ENCODE peak calls at places on chromosomes 5 and 9, in six cellular contexts. One of them, this sample, is unnamed.

GRCh38 chr5:28009526-28010025 is 971.2 kb upstream of the CDH9 start:
- DNase-seq in left ventricle myocardium superior: no peak
- DNase-seq in CD8-positive, alpha-beta memory T cell: no peak
- DNase-seq in T-helper 17 cell: no peak
- DNase-seq in NCI-H774: no peak
- DNase-seq in SIG-M5: no peak
- DNase-seq in this sample: no peak

GRCh38 chr5:170221319-170221718 is 11.5 kb upstream of the C5orf58 start:
- DNase-seq in left ventricle myocardium superior: no peak
- DNase-seq in NCI-H774: no peak
- DNase-seq in T-helper 17 cell: no peak
- DNase-seq in SIG-M5: no peak
- DNase-seq in CD8-positive, alpha-beta memory T cell: no peak
- DNase-seq in this sample: no peak

GRCh38 chr9:122228906-122229837 is at the start of gene LHX6:
- DNase-seq in SIG-M5: no peak
- DNase-seq in left ventricle myocardium superior: no peak
- DNase-seq in T-helper 17 cell: no peak
- DNase-seq in CD8-positive, alpha-beta memory T cell: no peak
- DNase-seq in NCI-H774: no peak
- DNase-seq in this sample: no peak

GRCh38 chr9:13943176-13943575 is 370.8 kb downstream of the NFIB start:
- DNase-seq in CD8-positive, alpha-beta memory T cell: no peak
- DNase-seq in left ventricle myocardium superior: no peak
- DNase-seq in NCI-H774: no peak
- DNase-seq in SIG-M5: no peak
- DNase-seq in T-helper 17 cell: no peak
- DNase-seq in this sample: no peak

GRCh38 chr5:123916331-123917121 is 404.5 kb downstream of the CSNK1G3 start:
- DNase-seq in left ventricle myocardium superior: no peak
- DNase-seq in NCI-H774: no peak
- DNase-seq in CD8-positive, alpha-beta memory T cell: no peak
- DNase-seq in T-helper 17 cell: no peak
- DNase-seq in SIG-M5: no peak
- DNase-seq in this sample: no peak

GRCh38 chr5:58241383-58241782 is 218.5 kb downstream of the PLK2 start:
- DNase-seq in CD8-positive, alpha-beta memory T cell: no peak
- DNase-seq in SIG-M5: no peak
- DNase-seq in NCI-H774: no peak
- DNase-seq in T-helper 17 cell: no peak
- DNase-seq in left ventricle myocardium superior: peak
- DNase-seq in this sample: no peak

GRCh38 chr9:114606597-114607207 is 4.4 kb upstream of the TMEM268 start:
- DNase-seq in left ventricle myocardium superior: peak
- DNase-seq in SIG-M5: no peak
- DNase-seq in CD8-positive, alpha-beta memory T cell: no peak
- DNase-seq in NCI-H774: no peak
- DNase-seq in T-helper 17 cell: no peak
- DNase-seq in this sample: no peak

GRCh38 chr9:91197232-91198181 is 164.2 kb downstream of the AUH start:
- DNase-seq in left ventricle myocardium superior: peak
- DNase-seq in SIG-M5: no peak
- DNase-seq in T-helper 17 cell: no peak
- DNase-seq in CD8-positive, alpha-beta memory T cell: no peak
- DNase-seq in NCI-H774: peak
- DNase-seq in this sample: no peak

GRCh38 chr5:135364416-135365262 is 34.4 kb downstream of the MACROH2A1 start:
- DNase-seq in NCI-H774: peak
- DNase-seq in left ventricle myocardium superior: no peak
- DNase-seq in T-helper 17 cell: no peak
- DNase-seq in SIG-M5: no peak
- DNase-seq in CD8-positive, alpha-beta memory T cell: no peak
- DNase-seq in this sample: no peak

GRCh38 chr5:95773325-95774059 is 42.4 kb downstream of the RHOBTB3 start:
- DNase-seq in SIG-M5: no peak
- DNase-seq in NCI-H774: no peak
- DNase-seq in left ventricle myocardium superior: no peak
- DNase-seq in CD8-positive, alpha-beta memory T cell: no peak
- DNase-seq in T-helper 17 cell: no peak
- DNase-seq in this sample: no peak

GRCh38 chr9:138052635-138053320 is 175.2 kb downstream of the CACNA1B start:
- DNase-seq in NCI-H774: no peak
- DNase-seq in SIG-M5: no peak
- DNase-seq in T-helper 17 cell: no peak
- DNase-seq in left ventricle myocardium superior: no peak
- DNase-seq in CD8-positive, alpha-beta memory T cell: no peak
- DNase-seq in this sample: peak

GRCh38 chr5:74127377-74128338 is 501.7 kb downstream of the ARHGEF28 start:
- DNase-seq in CD8-positive, alpha-beta memory T cell: no peak
- DNase-seq in SIG-M5: no peak
- DNase-seq in left ventricle myocardium superior: no peak
- DNase-seq in NCI-H774: peak
- DNase-seq in T-helper 17 cell: no peak
- DNase-seq in this sample: no peak

GRCh38 chr5:168364738-168365550 is 73.5 kb downstream of the WWC1 start:
- DNase-seq in left ventricle myocardium superior: no peak
- DNase-seq in CD8-positive, alpha-beta memory T cell: no peak
- DNase-seq in T-helper 17 cell: no peak
- DNase-seq in NCI-H774: no peak
- DNase-seq in SIG-M5: no peak
- DNase-seq in this sample: no peak

GRCh38 chr9:110028281-110029075 is 179.5 kb downstream of the C9orf152 start:
- DNase-seq in CD8-positive, alpha-beta memory T cell: no peak
- DNase-seq in left ventricle myocardium superior: no peak
- DNase-seq in NCI-H774: no peak
- DNase-seq in T-helper 17 cell: no peak
- DNase-seq in SIG-M5: no peak
- DNase-seq in this sample: no peak

GRCh38 chr9:72540348-72540873 is 19.0 kb downstream of the TMC1 start:
- DNase-seq in T-helper 17 cell: no peak
- DNase-seq in NCI-H774: no peak
- DNase-seq in CD8-positive, alpha-beta memory T cell: no peak
- DNase-seq in left ventricle myocardium superior: no peak
- DNase-seq in SIG-M5: no peak
- DNase-seq in this sample: no peak

GRCh38 chr9:126239515-126239914 is 87.1 kb upstream of the MVB12B start:
- DNase-seq in NCI-H774: no peak
- DNase-seq in left ventricle myocardium superior: no peak
- DNase-seq in SIG-M5: no peak
- DNase-seq in T-helper 17 cell: no peak
- DNase-seq in CD8-positive, alpha-beta memory T cell: no peak
- DNase-seq in this sample: no peak

GRCh38 chr5:173890195-173890951 is 2.2 kb downstream of the CPEB4 start:
- DNase-seq in left ventricle myocardium superior: peak
- DNase-seq in NCI-H774: no peak
- DNase-seq in SIG-M5: no peak
- DNase-seq in CD8-positive, alpha-beta memory T cell: no peak
- DNase-seq in T-helper 17 cell: no peak
- DNase-seq in this sample: no peak

GRCh38 chr5:139268364-139269202 is 25.0 kb upstream of the MATR3 start:
- DNase-seq in T-helper 17 cell: no peak
- DNase-seq in left ventricle myocardium superior: no peak
- DNase-seq in SIG-M5: no peak
- DNase-seq in CD8-positive, alpha-beta memory T cell: no peak
- DNase-seq in NCI-H774: no peak
- DNase-seq in this sample: no peak

GRCh38 chr9:88722753-88723152 is 187.8 kb downstream of the NXNL2 start:
- DNase-seq in left ventricle myocardium superior: no peak
- DNase-seq in NCI-H774: no peak
- DNase-seq in T-helper 17 cell: no peak
- DNase-seq in SIG-M5: no peak
- DNase-seq in CD8-positive, alpha-beta memory T cell: no peak
- DNase-seq in this sample: no peak

GRCh38 chr5:132076202-132076830 is 2.7 kb downstream of the CSF2 start:
- DNase-seq in T-helper 17 cell: no peak
- DNase-seq in NCI-H774: no peak
- DNase-seq in left ventricle myocardium superior: no peak
- DNase-seq in SIG-M5: no peak
- DNase-seq in CD8-positive, alpha-beta memory T cell: no peak
- DNase-seq in this sample: no peak

GRCh38 chr5:82911902-82912301 is 165.3 kb downstream of the TMEM167A start:
- DNase-seq in NCI-H774: no peak
- DNase-seq in SIG-M5: no peak
- DNase-seq in left ventricle myocardium superior: no peak
- DNase-seq in CD8-positive, alpha-beta memory T cell: no peak
- DNase-seq in T-helper 17 cell: no peak
- DNase-seq in this sample: no peak

GRCh38 chr5:176530983-176531901 is 6.0 kb downstream of the RNF44 start:
- DNase-seq in left ventricle myocardium superior: peak
- DNase-seq in T-helper 17 cell: no peak
- DNase-seq in SIG-M5: no peak
- DNase-seq in NCI-H774: no peak
- DNase-seq in CD8-positive, alpha-beta memory T cell: no peak
- DNase-seq in this sample: no peak

GRCh38 chr5:142388696-142389095 is 63.9 kb upstream of the SPRY4 start:
- DNase-seq in CD8-positive, alpha-beta memory T cell: no peak
- DNase-seq in NCI-H774: no peak
- DNase-seq in SIG-M5: peak
- DNase-seq in T-helper 17 cell: no peak
- DNase-seq in left ventricle myocardium superior: no peak
- DNase-seq in this sample: no peak

GRCh38 chr5:160181965-160182622 is 47.2 kb upstream of the FABP6 start:
- DNase-seq in SIG-M5: no peak
- DNase-seq in NCI-H774: no peak
- DNase-seq in CD8-positive, alpha-beta memory T cell: no peak
- DNase-seq in T-helper 17 cell: no peak
- DNase-seq in left ventricle myocardium superior: no peak
- DNase-seq in this sample: no peak

GRCh38 chr9:121613009-121613766 is 38.2 kb upstream of the DAB2IP start:
- DNase-seq in T-helper 17 cell: no peak
- DNase-seq in left ventricle myocardium superior: no peak
- DNase-seq in SIG-M5: no peak
- DNase-seq in NCI-H774: no peak
- DNase-seq in CD8-positive, alpha-beta memory T cell: no peak
- DNase-seq in this sample: no peak

GRCh38 chr5:103827976-103828375 is 265.4 kb upstream of the NUDT12 start:
- DNase-seq in SIG-M5: no peak
- DNase-seq in NCI-H774: no peak
- DNase-seq in T-helper 17 cell: no peak
- DNase-seq in CD8-positive, alpha-beta memory T cell: no peak
- DNase-seq in left ventricle myocardium superior: no peak
- DNase-seq in this sample: no peak

GRCh38 chr5:101036778-101037177 is 133.7 kb upstream of the ST8SIA4 start:
- DNase-seq in left ventricle myocardium superior: no peak
- DNase-seq in T-helper 17 cell: no peak
- DNase-seq in CD8-positive, alpha-beta memory T cell: no peak
- DNase-seq in SIG-M5: no peak
- DNase-seq in NCI-H774: no peak
- DNase-seq in this sample: no peak

GRCh38 chr5:154300207-154300606 is 109.7 kb downstream of the GALNT10 start:
- DNase-seq in CD8-positive, alpha-beta memory T cell: no peak
- DNase-seq in left ventricle myocardium superior: no peak
- DNase-seq in NCI-H774: no peak
- DNase-seq in SIG-M5: no peak
- DNase-seq in T-helper 17 cell: no peak
- DNase-seq in this sample: no peak

GRCh38 chr5:180908400-180908799 is 9.4 kb downstream of the BTNL8 start:
- DNase-seq in left ventricle myocardium superior: no peak
- DNase-seq in T-helper 17 cell: no peak
- DNase-seq in NCI-H774: no peak
- DNase-seq in CD8-positive, alpha-beta memory T cell: no peak
- DNase-seq in SIG-M5: no peak
- DNase-seq in this sample: no peak

This sample was measured in type B pancreatic cell.